ENCODE peak calls at places on chromosomes 3 and 15, in seven cellular contexts. F is endothelial cell of umbilical vein, E is sigmoid colon, Q is spleen, G is K562, P is transverse colon, A is HepG2. X is an unnamed sample.

GRCh38 chr3:70049761-70050160 is 50.2 kb downstream of the SAMMSON start:
- DNase-seq in Q (no peak), P (no peak), A (no peak), F (peak), E (no peak), G (no peak), X (no peak)

GRCh38 chr3:183548262-183548769 is 7.2 kb downstream of the KLHL6 start:
- DNase-seq in A (no peak), E (no peak), G (no peak), Q (no peak), F (peak), P (no peak), X (no peak)

GRCh38 chr15:90376789-90377188 is 11.3 kb upstream of the IQGAP1 start:
- DNase-seq in P (peak), F (peak), Q (no peak), E (no peak), A (no peak), G (no peak), X (peak)

GRCh38 chr3:62011667-62012066 is 361.7 kb downstream of the FEZF2 start:
- DNase-seq in A (no peak), E (no peak), Q (no peak), G (no peak), F (no peak), P (no peak), X (no peak)

GRCh38 chr3:18047052-18047451 is 304.6 kb upstream of the TBC1D5 start:
- DNase-seq in E (no peak), F (no peak), Q (no peak), G (no peak), A (no peak), P (no peak), X (no peak)

GRCh38 chr15:83174891-83175290 is 32.7 kb downstream of the HDGFL3 start:
- DNase-seq in A (no peak), Q (no peak), P (no peak), G (no peak), F (no peak), E (no peak), X (no peak)

GRCh38 chr3:108432431-108432830 is 78.0 kb downstream of the MYH15 start:
- DNase-seq in E (no peak), P (no peak), F (no peak), Q (no peak), A (no peak), G (no peak), X (no peak)

GRCh38 chr3:13150624-13151023 is 77.4 kb upstream of the IQSEC1 start:
- DNase-seq in A (no peak), F (no peak), Q (peak), P (no peak), E (peak), G (no peak), X (no peak)

GRCh38 chr3:129577925-129578742 is 28.3 kb downstream of the PLXND1 start:
- DNase-seq in Q (peak), A (no peak), G (peak), P (peak), F (no peak), E (no peak), X (no peak)

GRCh38 chr3:34780294-34780693 is 859.0 kb upstream of the ARPP21 start:
- DNase-seq in E (no peak), G (no peak), F (no peak), P (no peak), A (no peak), Q (no peak), X (no peak)

GRCh38 chr15:45660231-45660979 is 25.6 kb downstream of the SQOR start:
- DNase-seq in F (no peak), P (peak), G (peak), Q (no peak), A (no peak), E (peak), X (peak)

GRCh38 chr3:71903141-71903540 is 118.2 kb upstream of the PROK2 start:
- DNase-seq in P (no peak), F (no peak), G (no peak), Q (no peak), A (no peak), E (no peak), X (no peak)

GRCh38 chr3:101842245-101842934 is 6.9 kb upstream of the NFKBIZ start:
- DNase-seq in E (no peak), G (no peak), P (no peak), Q (no peak), A (no peak), F (no peak), X (no peak)

GRCh38 chr15:78302579-78302978 is 3.2 kb upstream of the SKIC8 start:
- DNase-seq in Q (no peak), G (no peak), P (no peak), E (no peak), A (no peak), F (no peak), X (no peak)

GRCh38 chr15:57521503-57521902 is 70.2 kb upstream of the MYZAP start:
- DNase-seq in E (no peak), Q (no peak), F (no peak), P (no peak), A (no peak), G (no peak), X (no peak)

GRCh38 chr3:154970796-154971195 is 109.3 kb upstream of the MME start:
- DNase-seq in P (no peak), Q (no peak), G (no peak), F (no peak), A (no peak), E (no peak), X (no peak)
- TF ChIP-seq POLR2AphosphoS5 in P (no peak), Q (no peak), G (no peak), F (no peak), A (no peak), E (no peak), X (no peak)

GRCh38 chr15:41921167-41921566 is 27.3 kb upstream of the SPTBN5 start:
- DNase-seq in Q (no peak), F (peak), G (no peak), P (no peak), A (no peak), E (no peak), X (no peak)
- TF ChIP-seq POLR2A in Q (no peak), F (no peak), G (no peak), P (no peak), A (no peak), E (no peak), X (no peak)

DNA sequence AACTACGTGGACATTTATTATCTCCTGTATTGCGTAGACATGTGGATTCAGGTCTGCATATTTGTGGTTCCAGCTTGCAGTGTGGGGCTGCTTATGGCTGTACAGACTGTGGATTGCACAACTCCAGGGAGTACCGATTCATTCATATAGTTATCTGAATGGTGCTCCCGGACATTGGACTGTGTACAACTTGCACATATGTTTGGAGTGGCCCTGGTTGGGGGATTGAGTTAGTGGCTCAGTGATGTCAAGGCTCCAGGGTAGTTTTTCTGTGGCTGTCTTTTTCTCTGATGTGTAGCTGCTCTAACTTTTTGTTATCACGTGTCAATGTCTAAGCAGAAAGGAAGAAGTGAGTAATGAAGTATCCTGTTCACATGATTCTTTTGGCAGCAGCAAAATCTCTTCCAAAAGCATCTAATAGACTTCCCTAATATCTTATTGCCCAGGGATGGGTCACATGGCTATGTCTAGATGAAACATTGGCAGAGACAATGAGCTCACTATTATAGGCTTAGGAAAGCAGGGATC is 15.8 kb downstream of the ST3GAL6 start:
- DNase-seq in Q (no peak), F (peak), A (peak), P (no peak), G (no peak), E (no peak), X (no peak)
- H3K27ac ChIP-seq in Q (no peak), F (peak), A (peak), P (peak), G (no peak), E (no peak), X (peak)

DNA sequence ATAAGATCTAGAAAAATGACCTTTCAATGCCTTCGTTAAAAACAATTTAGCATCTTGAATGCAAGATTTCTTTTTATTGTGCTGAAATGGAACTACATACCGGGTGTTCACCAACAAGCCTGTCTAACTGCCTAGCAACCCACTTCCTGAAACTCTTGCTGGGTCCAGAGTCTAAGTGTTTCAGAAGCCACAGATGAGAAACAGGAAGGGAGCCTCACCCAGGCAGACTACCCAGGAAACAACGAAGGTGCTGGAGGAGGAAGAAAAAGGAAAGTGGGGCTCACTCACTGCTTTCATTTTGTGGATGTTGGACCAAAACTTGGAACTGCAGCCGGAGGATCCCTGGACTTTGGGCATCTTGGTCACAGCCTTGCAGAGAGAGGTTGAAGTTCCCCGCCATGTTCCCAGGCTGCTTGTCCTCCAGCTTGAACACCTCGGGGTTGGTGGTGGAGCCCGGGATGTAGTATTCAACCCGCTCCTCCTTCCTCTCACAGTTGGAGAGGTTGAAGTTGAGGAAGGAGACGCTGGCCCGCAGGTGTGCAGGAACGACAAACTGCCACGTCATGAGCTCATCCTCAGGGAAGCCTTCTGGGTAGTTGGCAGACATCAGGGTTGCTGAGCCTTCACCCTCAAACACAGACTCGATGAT is 35.9 kb downstream of the CDCP1 start:
- DNase-seq in F (no peak), E (no peak), P (peak), A (peak), G (no peak), Q (peak), X (no peak)
- TF ChIP-seq POLR2AphosphoS5 in F (no peak), E (no peak), P (peak), A (no peak), G (no peak), Q (no peak), X (no peak)

DNA sequence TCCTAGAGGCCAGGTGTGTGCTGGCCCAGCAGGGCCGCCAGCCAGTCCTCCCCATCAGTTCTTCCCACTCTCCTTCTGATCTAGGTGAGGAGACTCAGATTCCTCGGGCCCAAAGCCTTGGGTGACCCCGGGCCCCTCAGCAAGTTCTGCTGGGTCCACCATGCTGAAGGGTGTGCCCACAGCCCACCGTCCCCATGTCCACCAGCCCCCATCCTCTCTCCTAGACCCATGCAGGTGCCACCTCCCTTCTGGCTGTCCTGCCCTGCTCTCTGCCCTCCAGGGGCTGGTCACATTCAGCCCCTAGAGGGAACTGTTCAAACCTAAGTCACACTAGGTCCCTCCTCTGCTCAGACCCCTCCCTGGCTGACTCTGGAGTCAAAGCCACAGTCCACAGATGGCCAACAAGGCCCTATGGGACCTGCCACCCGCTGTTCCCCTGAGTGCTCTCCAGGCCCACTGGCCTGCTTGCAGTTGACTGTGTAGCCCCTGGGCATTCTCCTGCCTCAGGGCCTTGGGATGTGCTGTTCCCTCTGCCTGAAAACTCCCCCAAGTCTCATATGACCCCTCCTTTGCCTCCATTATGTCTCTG is 878 bp upstream of the TLR9 start:
- DNase-seq in A (no peak), E (no peak), G (no peak), F (no peak), P (no peak), Q (no peak), X (no peak)
- TF ChIP-seq POLR2A in A (no peak), E (no peak), G (no peak), F (no peak), P (no peak), Q (no peak), X (no peak)

DNA sequence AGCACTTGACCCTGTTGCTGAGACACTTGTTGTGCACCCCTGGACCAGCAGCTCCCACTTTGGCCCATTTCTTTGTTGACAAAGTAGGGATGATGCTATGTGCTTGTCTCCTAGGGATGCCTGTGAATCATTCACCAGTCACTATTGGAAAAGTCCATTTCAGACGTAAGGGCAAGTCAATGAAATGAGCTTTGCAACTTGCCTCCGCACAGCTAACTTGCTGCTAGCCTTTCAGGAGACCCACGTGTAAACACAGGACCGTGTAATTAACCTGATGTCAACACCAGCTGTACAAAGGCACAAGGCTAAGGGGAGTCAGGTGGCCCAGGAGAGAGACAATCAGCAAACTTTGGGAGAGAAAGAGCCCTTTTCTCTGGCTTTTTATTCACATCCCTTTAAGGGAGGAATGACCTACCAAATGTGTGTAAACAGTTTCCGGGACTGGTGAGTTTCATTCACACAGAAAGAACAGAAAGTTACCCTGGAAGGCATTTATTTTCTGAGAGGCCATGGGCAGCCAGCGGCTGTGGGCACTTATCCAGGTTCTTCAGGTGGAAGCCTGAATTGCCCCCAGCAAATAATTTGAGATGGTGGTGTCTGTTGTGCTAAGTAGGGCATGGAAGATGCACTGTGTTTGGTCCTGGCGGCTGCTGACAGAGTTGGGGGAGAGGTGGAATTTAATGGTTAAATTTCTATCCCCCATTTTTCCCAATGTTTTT is 54.0 kb downstream of the TIPARP start:
- DNase-seq in F (no peak), A (peak), Q (no peak), G (no peak), P (no peak), E (no peak), X (no peak)
- H3K27ac ChIP-seq in F (no peak), A (peak), Q (no peak), G (no peak), P (no peak), E (no peak), X (no peak)

DNA sequence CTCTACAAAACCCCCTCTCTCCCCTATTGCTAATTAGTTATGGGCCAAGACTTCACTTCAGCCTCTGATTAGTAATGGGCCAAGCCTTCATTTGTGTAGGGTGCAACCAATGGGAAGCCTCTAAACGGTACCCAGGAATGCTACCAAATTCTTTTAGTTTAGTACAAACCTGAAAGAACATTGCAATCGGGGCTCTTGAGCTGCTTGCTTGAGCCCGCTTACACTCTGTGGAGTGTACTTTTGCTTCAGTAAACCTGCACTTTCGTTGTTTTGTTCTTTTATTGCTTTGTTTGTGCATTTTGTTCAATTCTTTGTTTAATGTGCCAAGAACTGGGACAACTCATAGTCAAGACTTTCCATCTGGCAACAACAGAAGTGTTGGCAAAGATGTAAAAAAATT is 26.2 kb downstream of the DNAAF4 start:
- DNase-seq in Q (no peak), E (no peak), F (no peak), G (no peak), A (no peak), P (no peak), X (no peak)
- TF ChIP-seq POLR2AphosphoS5 in Q (no peak), E (no peak), F (no peak), G (no peak), A (no peak), P (no peak), X (no peak)

GRCh38 chr3:4986611-4987373 is 7.6 kb downstream of the BHLHE40 start:
- DNase-seq in P (peak), E (peak), Q (peak), A (peak), G (peak), F (peak), X (peak)
- TF ChIP-seq POLR2A in P (peak), E (peak), Q (peak), A (no peak), G (peak), F (no peak), X (no peak)

DNA sequence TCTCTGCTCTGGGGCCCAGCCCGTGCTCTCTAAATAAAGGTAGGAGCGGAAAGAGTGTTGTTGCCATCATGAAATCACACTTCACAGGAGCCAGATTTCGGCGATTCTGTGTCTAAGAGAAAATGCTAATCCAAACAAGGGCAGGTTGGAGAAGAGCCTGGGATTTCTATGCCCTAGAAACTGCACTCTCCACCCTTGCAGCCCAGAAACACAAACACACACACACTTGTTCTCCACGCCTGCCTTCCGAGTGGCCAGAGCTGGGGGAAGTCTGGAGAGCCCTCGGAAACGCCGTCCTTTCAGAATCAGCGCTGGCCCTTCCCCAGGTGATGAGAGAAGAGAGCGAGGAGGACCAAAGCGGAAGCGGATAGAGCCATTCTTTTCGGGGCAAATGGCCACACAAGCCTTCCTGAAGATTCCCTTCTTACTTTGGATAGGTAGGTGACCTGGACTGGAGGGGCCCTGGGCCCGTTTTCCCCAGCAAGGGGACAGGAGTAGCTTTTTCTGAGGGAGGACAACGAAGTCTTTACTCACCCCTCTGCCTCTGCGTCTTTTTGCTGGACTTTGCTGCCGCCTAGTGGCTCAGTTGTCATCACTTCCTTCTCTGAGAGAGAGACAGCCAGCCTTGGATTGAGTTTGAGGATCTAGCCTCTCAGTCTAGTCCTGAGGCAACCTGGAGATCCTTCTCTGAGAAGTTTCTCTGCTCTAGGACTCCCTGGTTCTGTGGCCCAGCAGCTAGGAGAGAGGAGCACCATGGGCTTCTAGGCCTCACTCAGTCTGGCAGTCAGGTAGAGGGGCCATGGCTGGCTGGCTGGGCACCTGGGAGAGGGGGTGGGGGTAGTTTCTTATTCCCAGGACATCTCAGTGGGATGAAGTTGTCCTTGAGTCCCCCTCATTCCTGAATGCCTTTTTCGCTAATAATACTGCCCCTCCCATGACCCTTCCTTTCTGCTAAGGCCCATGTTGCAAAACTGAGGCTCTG is 37.7 kb downstream of the SENP8 start:
- DNase-seq in E (peak), G (peak), P (peak), F (peak), A (peak), Q (peak), X (peak)
- H3K27ac ChIP-seq in E (peak), G (no peak), P (peak), F (no peak), A (no peak), Q (no peak), X (peak)

GRCh38 chr15:75053748-75054125 is 30.3 kb downstream of the PPCDC start:
- DNase-seq in A (no peak), Q (no peak), E (peak), F (no peak), P (no peak), G (no peak), X (no peak)

GRCh38 chr15:75056036-75056435 is 32.6 kb downstream of the PPCDC start:
- DNase-seq in P (peak), E (peak), G (no peak), Q (no peak), A (no peak), F (no peak), X (no peak)

GRCh38 chr15:75052972-75053747 is 29.8 kb downstream of the PPCDC start:
- DNase-seq in G (no peak), P (no peak), A (peak), Q (no peak), F (no peak), E (peak), X (no peak)

GRCh38 chr15:75051711-75052110 is 28.3 kb downstream of the PPCDC start:
- DNase-seq in Q (no peak), F (no peak), P (no peak), G (no peak), E (no peak), A (no peak), X (no peak)

GRCh38 chr15:75054172-75054897 is 30.9 kb downstream of the PPCDC start:
- DNase-seq in F (peak), P (no peak), E (no peak), A (no peak), G (no peak), Q (no peak), X (no peak)
- TF ChIP-seq POLR2AphosphoS5 in F (no peak), P (no peak), E (no peak), A (no peak), G (no peak), Q (no peak), X (no peak)